ENCODE peak calls at places on chromosome 19, in six cellular contexts. D is activated CD4-positive, alpha-beta T cell treated with anti-CD3 and anti-CD28 coated beads for 36 hours; H is activated T-cell treated with anti-CD3 and anti-CD28 coated beads for 48 hours; A is NCI-H1105; N is tibial artery; B is epithelial cell of esophagus. S is an unnamed sample.

GRCh38 chr19:47550129-47550528 is 22.8 kb downstream of the ZNF541 start:
- DNase-seq in D (no peak), H (no peak), A (no peak), N (no peak), B (no peak), S (no peak)

GRCh38 chr19:56959211-56959610 is 118.7 kb upstream of the PEG3 start:
- DNase-seq in D (no peak), H (no peak), A (no peak), N (no peak), B (no peak), S (no peak)

GRCh38 chr19:17797397-17798201 is 2.7 kb downstream of the B3GNT3 start:
- DNase-seq in D (peak), H (peak), A (no peak), N (no peak), B (peak), S (no peak)

GRCh38 chr19:56189785-56190184 is 7.8 kb downstream of the ZSCAN5B start:
- DNase-seq in D (no peak), H (no peak), A (no peak), N (no peak), B (no peak), S (no peak)

GRCh38 chr19:53254451-53255341 is at the start of gene ZNF677:
- DNase-seq in D (peak), H (peak), A (no peak), N (peak), B (peak), S (peak)

GRCh38 chr19:13506550-13506878 is 235 bp upstream of the CACNA1A start:
- DNase-seq in D (no peak), H (no peak), A (no peak), N (no peak), B (no peak), S (no peak)

GRCh38 chr19:13748169-13748884 is 16.0 kb upstream of the MRI1 start:
- DNase-seq in D (peak), H (no peak), A (peak), N (no peak), B (peak), S (peak)

GRCh38 chr19:49425922-49426592 is 869 bp downstream of the GFY start:
- DNase-seq in D (peak), H (no peak), A (no peak), N (no peak), B (no peak), S (no peak)

GRCh38 chr19:2641332-2641698 is 61.2 kb downstream of the GNG7 start:
- DNase-seq in D (no peak), H (no peak), A (no peak), N (no peak), B (no peak), S (no peak)

GRCh38 chr19:40035996-40036395 is 20.0 kb downstream of the ZNF780B start:
- DNase-seq in D (no peak), H (no peak), A (no peak), N (no peak), B (no peak), S (no peak)

GRCh38 chr19:45508681-45508930 is 1.3 kb downstream of the VASP start:
- DNase-seq in D (no peak), H (no peak), A (no peak), N (no peak), B (no peak), S (no peak)

GRCh38 chr19:19653597-19654147 is 9.8 kb downstream of the ATP13A1 start:
- DNase-seq in D (no peak), H (no peak), A (no peak), N (no peak), B (no peak), S (no peak)

GRCh38 chr19:2274185-2274711 is 7.7 kb downstream of the PEAK3 start:
- DNase-seq in D (no peak), H (no peak), A (no peak), N (no peak), B (no peak), S (no peak)

GRCh38 chr19:6509118-6509971 is 7.2 kb upstream of the TUBB4A start:
- DNase-seq in D (no peak), H (no peak), A (no peak), N (no peak), B (no peak), S (no peak)

GRCh38 chr19:46571495-46571894 is 29.6 kb upstream of the CALM3 start:
- DNase-seq in D (peak), H (peak), A (no peak), N (no peak), B (peak), S (no peak)

GRCh38 chr19:48695743-48696352 is at the start of gene FUT2:
- DNase-seq in D (no peak), H (no peak), A (no peak), N (no peak), B (peak), S (no peak)

GRCh38 chr19:2507109-2507508 is 31.2 kb downstream of the GADD45B start:
- DNase-seq in D (peak), H (no peak), A (peak), N (no peak), B (peak), S (peak)

GRCh38 chr19:12924621-12925310 is 5.7 kb upstream of the SYCE2 start:
- DNase-seq in D (no peak), H (no peak), A (no peak), N (no peak), B (no peak), S (no peak)

GRCh38 chr19:51064534-51065220 is at the start of gene KLK13:
- DNase-seq in D (peak), H (no peak), A (no peak), N (no peak), B (no peak), S (no peak)

GRCh38 chr19:41821003-41821735 is 23.3 kb downstream of the LYPD4 start:
- DNase-seq in D (peak), H (peak), A (peak), N (no peak), B (peak), S (peak)

GRCh38 chr19:34482380-34483250 is 1.1 kb downstream of the WTIP start:
- DNase-seq in D (no peak), H (no peak), A (no peak), N (no peak), B (peak), S (no peak)

GRCh38 chr19:30799854-30800755 is 427.9 kb downstream of the ZNF536 start:
- DNase-seq in D (peak), H (peak), A (peak), N (peak), B (no peak), S (no peak)

GRCh38 chr19:16542894-16543498 is 759 bp upstream of the CHERP start:
- DNase-seq in D (peak), H (no peak), A (no peak), N (no peak), B (no peak), S (no peak)

GRCh38 chr19:751501-752341 is 809 bp downstream of the MISP start:
- DNase-seq in D (no peak), H (no peak), A (no peak), N (no peak), B (peak), S (peak)

GRCh38 chr19:1206733-1207301 is 1.2 kb downstream of the STK11 start:
- DNase-seq in D (peak), H (no peak), A (no peak), N (no peak), B (peak), S (no peak)

S was measured in dermis microvascular lymphatic vessel endothelial cell.